ENCODE peak calls at places on chromosomes 1 and 21, in eight cellular contexts. C is stimulated activated effector memory CD8-positive, alpha-beta T cell treated with anti-CD3 and anti-CD28 coated beads, Interleukin-12 subunit alpha, Interleukin-12 subunit beta, amount 100 ng/mL, for 72 hours; Z is stimulated activated CD4-positive, alpha-beta T cell treated with anti-CD3 and anti-CD28 coated beads, Interleukin-4, amount 100 ng/mL, for 24 hours; B is psoas muscle; H is nucleus accumbens; I is memory B cell; Q is AG04450; N is NCI-H1694 treated with DMSO at 0.1 percent for 48 hours. L is an unnamed sample.

GRCh38 chr21:28516996-28517592 is 475.6 kb downstream of the LTN1 start:
- DNase-seq in C (peak; percentile 44), Z (peak; percentile 60), B (peak; percentile 40), H (peak; percentile 23), I (peak; percentile 49), Q (no peak), N (peak; percentile 51), L (peak; percentile 28)

GRCh38 chr1:60869264-60869663 is 213.1 kb upstream of the NFIA start:
- DNase-seq in C (no peak), Z (no peak), B (no peak), H (no peak), I (no peak), Q (no peak), N (no peak), L (no peak)

GRCh38 chr1:209882942-209883340 is 55.1 kb upstream of the SYT14 start:
- DNase-seq in C (no peak), Z (no peak), B (no peak), H (no peak), I (no peak), Q (no peak), N (peak; percentile 75), L (no peak)

GRCh38 chr1:16396591-16396990 is 29.5 kb downstream of the SZRD1 start:
- DNase-seq in C (no peak), Z (no peak), B (peak; percentile 64), H (no peak), I (no peak), Q (peak; percentile 37), N (no peak), L (no peak)

GRCh38 chr1:32798191-32798590 is 19.0 kb downstream of the YARS1 start:
- DNase-seq in C (no peak), Z (no peak), B (no peak), H (no peak), I (no peak), Q (no peak), N (no peak), L (no peak)

GRCh38 chr1:109629372-109630030 is 9.9 kb downstream of the AMPD2 start:
- DNase-seq in C (no peak), Z (no peak), B (no peak), H (no peak), I (no peak), Q (no peak), N (no peak), L (peak; percentile 55)

GRCh38 chr1:15799928-15800835 is 7.3 kb downstream of the UQCRHL start:
- DNase-seq in C (no peak), Z (no peak), B (peak; percentile 28), H (no peak), I (no peak), Q (no peak), N (no peak), L (peak; percentile 82)

GRCh38 chr21:38814126-38815059 is 8.7 kb downstream of the ETS2 start:
- DNase-seq in C (no peak), Z (no peak), B (no peak), H (no peak), I (no peak), Q (no peak), N (no peak), L (peak; percentile 41)

GRCh38 chr1:186155594-186155993 is 219.5 kb downstream of the TPR start:
- DNase-seq in C (no peak), Z (no peak), B (no peak), H (no peak), I (no peak), Q (peak; percentile 34), N (peak; percentile 67), L (no peak)

GRCh38 chr1:36436820-36437219 is 13.4 kb downstream of the OSCP1 start:
- DNase-seq in C (no peak), Z (no peak), B (no peak), H (no peak), I (no peak), Q (no peak), N (no peak), L (no peak)

GRCh38 chr1:29719253-29719652 is 482.9 kb downstream of the PTPRU start:
- DNase-seq in C (no peak), Z (no peak), B (no peak), H (no peak), I (no peak), Q (no peak), N (no peak), L (no peak)

GRCh38 chr1:69739181-69739580 is 171.5 kb downstream of the LRRC7 start:
- DNase-seq in C (no peak), Z (no peak), B (no peak), H (no peak), I (no peak), Q (no peak), N (no peak), L (no peak)

GRCh38 chr1:6097824-6098223 is 52.1 kb downstream of the KCNAB2 start:
- DNase-seq in C (no peak), Z (no peak), B (no peak), H (no peak), I (no peak), Q (no peak), N (no peak), L (no peak)

GRCh38 chr1:145690587-145691558 is 16.3 kb downstream of the PDZK1 start:
- DNase-seq in C (no peak), Z (peak; percentile 35), B (peak; percentile 35), H (no peak), I (no peak), Q (peak; percentile 41), N (no peak), L (no peak)

GRCh38 chr1:23867542-23867952 is 543 bp downstream of the FUCA1 start:
- DNase-seq in C (no peak), Z (no peak), B (no peak), H (no peak), I (no peak), Q (no peak), N (no peak), L (no peak)

GRCh38 chr1:244241438-244241837 is 190.4 kb downstream of the ZBTB18 start:
- DNase-seq in C (no peak), Z (no peak), B (no peak), H (no peak), I (no peak), Q (no peak), N (no peak), L (no peak)

GRCh38 chr1:119492763-119493162 is 14.2 kb upstream of the HSD3B1 start:
- DNase-seq in C (no peak), Z (no peak), B (no peak), H (no peak), I (no peak), Q (no peak), N (no peak), L (no peak)

L was measured in tibial artery.